ENCODE peak calls at places on chromosome 1, in eight cellular contexts. K is mucosa of gallbladder; U is NAMALWA; S is T-cell; M is memory B cell; C is NCI-H1694; O is stimulated activated CD4-positive, alpha-beta T cell treated with anti-CD3 and anti-CD28 coated beads, TNF-alpha, amount 100 ng/mL, for 1 hour; B is neuronal stem cell. A is an unnamed sample.

GRCh38 chr1:25074828-25075227 is 144.8 kb upstream of the RUNX3 start:
- DNase-seq in K (no peak), U (no peak), S (no peak), M (no peak), C (no peak), O (no peak), B (no peak), A (no peak)

GRCh38 chr1:209871006-209871405 is 43.2 kb downstream of the UTP25 start:
- DNase-seq in K (no peak), U (no peak), S (no peak), M (no peak), C (no peak), O (no peak), B (no peak), A (no peak)

GRCh38 chr1:248924696-248925532 is 18.9 kb downstream of the PGBD2 start:
- DNase-seq in K (peak; percentile 28), U (peak; percentile 83), S (peak; percentile 45), M (no peak), C (peak; percentile 4), O (no peak), B (no peak), A (no peak)

GRCh38 chr1:21911205-21912001 is 25.7 kb downstream of the HSPG2 start:
- DNase-seq in K (no peak), U (no peak), S (no peak), M (no peak), C (no peak), O (no peak), B (no peak), A (no peak)

GRCh38 chr1:102897537-102897936 is 210.8 kb downstream of the COL11A1 start:
- DNase-seq in K (no peak), U (no peak), S (no peak), M (no peak), C (no peak), O (no peak), B (no peak), A (no peak)

GRCh38 chr1:156766288-156767100 is 841 bp upstream of the PRCC start:
- DNase-seq in K (no peak), U (no peak), S (no peak), M (no peak), C (no peak), O (no peak), B (no peak), A (peak; percentile 60)

GRCh38 chr1:174836543-174836942 is 163.2 kb upstream of the CACYBP start:
- DNase-seq in K (no peak), U (no peak), S (no peak), M (no peak), C (no peak), O (no peak), B (no peak), A (no peak)

GRCh38 chr1:109280768-109281356 is 2.1 kb downstream of the PSRC1 start:
- DNase-seq in K (no peak), U (no peak), S (no peak), M (no peak), C (no peak), O (no peak), B (no peak), A (no peak)

GRCh38 chr1:159898527-159898926 is 1.4 kb downstream of the CFAP45 start:
- DNase-seq in K (no peak), U (no peak), S (no peak), M (no peak), C (no peak), O (no peak), B (no peak), A (no peak)

GRCh38 chr1:214022229-214022791 is 34.5 kb downstream of the PROX1 start:
- DNase-seq in K (no peak), U (no peak), S (no peak), M (no peak), C (no peak), O (no peak), B (no peak), A (no peak)

GRCh38 chr1:163230827-163231226 is 28.1 kb upstream of the RGS5 start:
- DNase-seq in K (no peak), U (no peak), S (no peak), M (no peak), C (no peak), O (no peak), B (no peak), A (no peak)

GRCh38 chr1:154492115-154492514 is 9.9 kb upstream of the TDRD10 start:
- DNase-seq in K (no peak), U (no peak), S (no peak), M (no peak), C (no peak), O (no peak), B (no peak), A (no peak)

GRCh38 chr1:203217139-203217621 is 12.3 kb downstream of the CHIT1 start:
- DNase-seq in K (no peak), U (peak; percentile 20), S (no peak), M (no peak), C (no peak), O (no peak), B (no peak), A (no peak)

GRCh38 chr1:21623411-21623961 is 45.7 kb downstream of the RAP1GAP start:
- DNase-seq in K (peak; percentile 87), U (peak; percentile 21), S (no peak), M (no peak), C (no peak), O (no peak), B (no peak), A (peak; percentile 92)

GRCh38 chr1:87334351-87335174 is 5.9 kb downstream of the LMO4 start:
- DNase-seq in K (peak; percentile 10), U (peak; percentile 58), S (no peak), M (no peak), C (no peak), O (no peak), B (peak; percentile 71), A (no peak)

GRCh38 chr1:13597166-13597565 is 13.5 kb downstream of the PDPN start:
- DNase-seq in K (no peak), U (no peak), S (no peak), M (no peak), C (no peak), O (no peak), B (no peak), A (no peak)

GRCh38 chr1:61131716-61132115 is 49.4 kb downstream of the NFIA start:
- DNase-seq in K (no peak), U (no peak), S (no peak), M (no peak), C (peak; percentile 81), O (no peak), B (no peak), A (no peak)

GRCh38 chr1:48057249-48057648 is 60.1 kb upstream of the TRABD2B start:
- DNase-seq in K (no peak), U (no peak), S (no peak), M (no peak), C (no peak), O (no peak), B (no peak), A (no peak)

GRCh38 chr1:160006312-160006940 is 25.4 kb downstream of the PIGM start:
- DNase-seq in K (peak; percentile 69), U (peak; percentile 94), S (peak; percentile 57), M (peak; percentile 65), C (peak; percentile 62), O (peak; percentile 33), B (peak; percentile 62), A (peak; percentile 86)

GRCh38 chr1:7247683-7248401 is 462.6 kb downstream of the CAMTA1 start:
- DNase-seq in K (no peak), U (no peak), S (no peak), M (no peak), C (no peak), O (no peak), B (no peak), A (no peak)

GRCh38 chr1:8821084-8821483 is 3.6 kb upstream of the RERE start:
- DNase-seq in K (no peak), U (no peak), S (no peak), M (no peak), C (no peak), O (no peak), B (no peak), A (no peak)

GRCh38 chr1:116751626-116752025 is 2.6 kb upstream of the CD2 start:
- DNase-seq in K (no peak), U (no peak), S (no peak), M (no peak), C (no peak), O (no peak), B (no peak), A (no peak)

GRCh38 chr1:64147759-64148158 is 55.7 kb upstream of the UBE2U start:
- DNase-seq in K (no peak), U (no peak), S (no peak), M (no peak), C (no peak), O (no peak), B (no peak), A (no peak)

GRCh38 chr1:194117582-194117981 is 931.2 kb upstream of the B3GALT2 start:
- DNase-seq in K (no peak), U (peak; percentile 41), S (no peak), M (no peak), C (no peak), O (no peak), B (no peak), A (no peak)

GRCh38 chr1:184986250-184986649 is 11.9 kb upstream of the NIBAN1 start:
- DNase-seq in K (no peak), U (no peak), S (no peak), M (no peak), C (no peak), O (no peak), B (no peak), A (no peak)

GRCh38 chr1:2250721-2251281 is 22.7 kb downstream of the SKI start:
- DNase-seq in K (no peak), U (no peak), S (no peak), M (no peak), C (no peak), O (no peak), B (no peak), A (peak; percentile 55)

GRCh38 chr1:107593436-107594209 is 371.4 kb downstream of the VAV3 start:
- DNase-seq in K (no peak), U (no peak), S (no peak), M (no peak), C (no peak), O (no peak), B (no peak), A (no peak)

GRCh38 chr1:78102916-78103315 is 57.1 kb downstream of the GIPC2 start:
- DNase-seq in K (no peak), U (no peak), S (no peak), M (no peak), C (no peak), O (no peak), B (no peak), A (no peak)

GRCh38 chr1:119968068-119968492 is 71.8 kb upstream of the ADAM30 start:
- DNase-seq in K (peak; percentile 61), U (peak; percentile 84), S (peak; percentile 48), M (peak; percentile 76), C (peak; percentile 76), O (peak; percentile 23), B (peak; percentile 42), A (peak; percentile 73)

GRCh38 chr1:204342310-204342709 is 17.4 kb downstream of the PLEKHA6 start:
- DNase-seq in K (no peak), U (no peak), S (no peak), M (no peak), C (no peak), O (no peak), B (no peak), A (no peak)

GRCh38 chr1:54965624-54966340 is 14.6 kb upstream of the TMEM61 start:
- DNase-seq in K (peak; percentile 38), U (peak; percentile 56), S (no peak), M (no peak), C (no peak), O (no peak), B (no peak), A (peak; percentile 71)

GRCh38 chr1:235441159-235441685 is 63.0 kb downstream of the B3GALNT2 start:
- DNase-seq in K (no peak), U (no peak), S (no peak), M (no peak), C (no peak), O (no peak), B (no peak), A (no peak)

GRCh38 chr1:8712413-8713229 is 104.8 kb downstream of the RERE start:
- DNase-seq in K (no peak), U (peak; percentile 89), S (no peak), M (no peak), C (no peak), O (no peak), B (no peak), A (no peak)

GRCh38 chr1:172885411-172885810 is 165.3 kb downstream of the TNFSF18 start:
- DNase-seq in K (no peak), U (no peak), S (no peak), M (no peak), C (no peak), O (no peak), B (no peak), A (no peak)

A was measured in lower lobe of right lung.